ENCODE peak calls at places on chromosomes 3 and 15, in eight cellular contexts. B is heart right ventricle; V is CD4-positive, alpha-beta memory T cell; D is small intestine; U is hepatocyte; F is SJCRH30; L is cardiac muscle cell; J is A673. S is an unnamed sample.

GRCh38 chr3:40451551-40451950 is 5.6 kb upstream of the RPL14 start:
- DNase-seq in B (no peak), V (no peak), D (no peak), U (no peak), F (no peak), L (no peak), J (no peak), S (no peak)

GRCh38 chr3:183178833-183179549 is 16.5 kb upstream of the LAMP3 start:
- DNase-seq in B (no peak), V (peak; percentile 23), D (peak; percentile 50), U (peak; percentile 60), F (no peak), L (peak; percentile 48), J (peak; percentile 72), S (peak; percentile 42)

GRCh38 chr3:43953814-43954241 is 263.1 kb downstream of the ABHD5 start:
- DNase-seq in B (no peak), V (no peak), D (peak; percentile 59), U (peak; percentile 51), F (peak; percentile 27), L (peak; percentile 20), J (no peak), S (peak; percentile 49)

GRCh38 chr15:99425666-99426301 is 140.0 kb upstream of the MEF2A start:
- DNase-seq in B (peak; percentile 50), V (no peak), D (no peak), U (no peak), F (no peak), L (peak; percentile 50), J (no peak), S (peak; percentile 33)

GRCh38 chr3:62587169-62587568 is 213.8 kb upstream of the FEZF2 start:
- DNase-seq in B (no peak), V (no peak), D (no peak), U (no peak), F (no peak), L (no peak), J (no peak), S (no peak)

GRCh38 chr3:26712211-26713026 is 89.8 kb downstream of the LRRC3B start:
- DNase-seq in B (peak; percentile 10), V (peak; percentile 16), D (peak; percentile 5), U (peak; percentile 89), F (peak; percentile 77), L (peak; percentile 35), J (peak; percentile 70), S (no peak)

GRCh38 chr3:123766195-123767019 is 117.7 kb downstream of the MYLK start:
- DNase-seq in B (no peak), V (no peak), D (no peak), U (no peak), F (no peak), L (peak; percentile 49), J (no peak), S (no peak)

GRCh38 chr3:121834079-121834730 is 655 bp downstream of the IQCB1 start:
- DNase-seq in B (no peak), V (no peak), D (peak; percentile 31), U (peak; percentile 27), F (peak; percentile 17), L (peak; percentile 19), J (no peak), S (no peak)

GRCh38 chr3:138971766-138972320 is 24.8 kb downstream of the FOXL2NB start:
- DNase-seq in B (no peak), V (no peak), D (no peak), U (no peak), F (peak; percentile 79), L (no peak), J (no peak), S (no peak)

GRCh38 chr3:41716391-41716910 is 245.5 kb downstream of the ULK4 start:
- DNase-seq in B (no peak), V (no peak), D (no peak), U (peak; percentile 21), F (no peak), L (peak; percentile 44), J (peak; percentile 0), S (no peak)

GRCh38 chr3:4821331-4821730 is 157.9 kb upstream of the BHLHE40 start:
- DNase-seq in B (no peak), V (no peak), D (no peak), U (no peak), F (no peak), L (no peak), J (no peak), S (no peak)

GRCh38 chr3:54870423-54870822 is 57.4 kb downstream of the LRTM1 start:
- DNase-seq in B (peak; percentile 16), V (no peak), D (peak; percentile 22), U (peak; percentile 74), F (peak; percentile 83), L (peak; percentile 93), J (peak; percentile 11), S (no peak)

GRCh38 chr3:10339376-10339955 is 18.6 kb upstream of the SEC13 start:
- DNase-seq in B (no peak), V (no peak), D (no peak), U (no peak), F (no peak), L (no peak), J (no peak), S (no peak)

GRCh38 chr15:101410612-101411011 is 78.9 kb downstream of the PCSK6 start:
- DNase-seq in B (no peak), V (no peak), D (no peak), U (no peak), F (no peak), L (no peak), J (no peak), S (no peak)

GRCh38 chr3:36700537-36701248 is 63.7 kb downstream of the DCLK3 start:
- DNase-seq in B (peak; percentile 16), V (peak; percentile 11), D (peak; percentile 45), U (peak; percentile 75), F (peak; percentile 64), L (peak; percentile 86), J (peak; percentile 87), S (peak; percentile 67)

GRCh38 chr3:11273945-11274344 is 1.7 kb downstream of the ATG7 start:
- DNase-seq in B (no peak), V (no peak), D (peak; percentile 11), U (no peak), F (no peak), L (no peak), J (no peak), S (no peak)

GRCh38 chr3:187744169-187745151 is 808 bp downstream of the BCL6 start:
- DNase-seq in B (peak; percentile 70), V (peak; percentile 56), D (peak; percentile 52), U (peak; percentile 69), F (peak; percentile 34), L (peak; percentile 70), J (peak; percentile 48), S (peak; percentile 46)

GRCh38 chr15:81336568-81336967 is 12.6 kb upstream of the STARD5 start:
- DNase-seq in B (no peak), V (peak; percentile 54), D (no peak), U (no peak), F (no peak), L (peak; percentile 64), J (peak; percentile 31), S (no peak)

GRCh38 chr15:94815110-94815726 is 583.9 kb downstream of the MCTP2 start:
- DNase-seq in B (no peak), V (no peak), D (no peak), U (no peak), F (no peak), L (no peak), J (no peak), S (no peak)

GRCh38 chr15:100929641-100930042 is 10.5 kb downstream of the LRRK1 start:
- DNase-seq in B (no peak), V (no peak), D (no peak), U (no peak), F (no peak), L (no peak), J (no peak), S (no peak)

GRCh38 chr15:43105077-43105769 is 615 bp downstream of the UBR1 start:
- DNase-seq in B (peak; percentile 6), V (no peak), D (peak; percentile 56), U (peak; percentile 43), F (peak; percentile 26), L (no peak), J (no peak), S (peak; percentile 8)

GRCh38 chr3:190319660-190320059 is 2.6 kb downstream of the CLDN1 start:
- DNase-seq in B (no peak), V (no peak), D (no peak), U (no peak), F (no peak), L (no peak), J (peak; percentile 23), S (no peak)
- H3K27me3 ChIP-seq in B (peaks cover 5% of the 10 kb centered on the region), V (peaks cover 6% of the 10 kb centered on the region), D (no peaks in the 10 kb centered on the region), U (no peaks in the 10 kb centered on the region), F (no peaks in the 10 kb centered on the region), L (peaks cover 45% of the 10 kb centered on the region), J (no peaks in the 10 kb centered on the region), S (peaks cover 8% of the 10 kb centered on the region)

GRCh38 chr3:58521002-58521670 is 15.9 kb downstream of the ACOX2 start:
- DNase-seq in B (no peak), V (no peak), D (no peak), U (peak; percentile 44), F (peak; percentile 49), L (no peak), J (no peak), S (no peak)
- H3K4me1 ChIP-seq in B (no peaks in the 10 kb centered on the region), V (no peaks in the 10 kb centered on the region), D (no peaks in the 10 kb centered on the region), U (peaks cover 55% of the 10 kb centered on the region), F (peaks cover 5% of the 10 kb centered on the region), L (no peaks in the 10 kb centered on the region), J (peaks cover 8% of the 10 kb centered on the region), S (no peaks in the 10 kb centered on the region)

GRCh38 chr15:32838338-32838737 is 120.5 kb downstream of the GREM1 start:
- DNase-seq in B (no peak), V (no peak), D (no peak), U (no peak), F (no peak), L (no peak), J (no peak), S (no peak)
- H3K4me3 ChIP-seq in B (no peak overlapping the region), V (no peak overlapping the region), D (no peak overlapping the region), U (no peak overlapping the region), F (no peak overlapping the region), L (no peak overlapping the region), J (no peak overlapping the region), S (no peak overlapping the region)

GRCh38 chr15:33313491-33313890 is 2.7 kb downstream of the RYR3 start:
- DNase-seq in B (no peak), V (no peak), D (no peak), U (no peak), F (no peak), L (no peak), J (no peak), S (no peak)
- H3K27me3 ChIP-seq in B (peaks cover 39% of the 10 kb centered on the region), V (peaks cover 6% of the 10 kb centered on the region), D (no peaks in the 10 kb centered on the region), U (peaks cover 50% of the 10 kb centered on the region), F (no peaks in the 10 kb centered on the region), L (peaks cover 57% of the 10 kb centered on the region), J (peaks cover 85% of the 10 kb centered on the region), S (peaks cover 70% of the 10 kb centered on the region)

GRCh38 chr3:32129832-32130231 is 23.4 kb downstream of the GPD1L start:
- DNase-seq in B (no peak), V (no peak), D (no peak), U (no peak), F (no peak), L (no peak), J (no peak), S (no peak)

GRCh38 chr3:32136703-32137102 is 30.3 kb downstream of the GPD1L start:
- DNase-seq in B (no peak), V (no peak), D (no peak), U (no peak), F (no peak), L (no peak), J (no peak), S (no peak)

GRCh38 chr3:32132121-32132520 is 25.7 kb downstream of the GPD1L start:
- DNase-seq in B (no peak), V (no peak), D (no peak), U (no peak), F (no peak), L (no peak), J (no peak), S (no peak)

GRCh38 chr3:32137870-32138269 is 31.4 kb downstream of the GPD1L start:
- DNase-seq in B (no peak), V (no peak), D (no peak), U (no peak), F (no peak), L (no peak), J (no peak), S (no peak)

GRCh38 chr3:32132706-32133105 is 26.3 kb downstream of the GPD1L start:
- DNase-seq in B (no peak), V (no peak), D (no peak), U (no peak), F (no peak), L (no peak), J (no peak), S (no peak)
- H3K4me1 ChIP-seq in B (peaks cover 34% of the 10 kb centered on the region), V (peaks cover 6% of the 10 kb centered on the region), D (no peaks in the 10 kb centered on the region), U (no peaks in the 10 kb centered on the region), F (no peaks in the 10 kb centered on the region), L (peaks cover 3% of the 10 kb centered on the region), J (no peaks in the 10 kb centered on the region), S (no peaks in the 10 kb centered on the region)